ENCODE peak calls at places on chromosomes 12 and 14, in five cellular contexts. W is NT2/D1, Y is HepG2, H is H1, Z is GM12878. I is an unnamed sample.

GRCh38 chr12:53205747-53206146 is 1.3 kb downstream of the ITGB7 start:
- DNase-seq in Z (peak; percentile 87), W (no peak), H (no peak), Y (no peak), I (no peak)

GRCh38 chr14:106822905-106823304 is 1296.5 kb downstream of the TMEM121 start:
- DNase-seq in W (no peak), H (no peak), Z (no peak), Y (no peak), I (no peak)

GRCh38 chr12:70049596-70050360 is 193.5 kb upstream of the CNOT2 start:
- DNase-seq in Z (peak; percentile 68), W (no peak), Y (no peak), H (no peak), I (no peak)

GRCh38 chr14:99316281-99317163 is 44.5 kb upstream of the BCL11B start:
- DNase-seq in Y (peak; percentile 92), W (no peak), Z (no peak), H (no peak), I (no peak)

GRCh38 chr12:12726543-12727093 is 9.4 kb downstream of the CDKN1B start:
- DNase-seq in H (no peak), Y (no peak), W (no peak), Z (no peak), I (no peak)

GRCh38 chr12:12716845-12717585 is at the start of gene CDKN1B:
- DNase-seq in Y (peak; percentile 86), H (no peak), W (peak; percentile 93), Z (peak; percentile 58), I (peak; percentile 81)

GRCh38 chr14:86027990-86028389 is 498.0 kb downstream of the FLRT2 start:
- DNase-seq in Y (no peak), W (no peak), H (no peak), Z (no peak), I (no peak)

GRCh38 chr12:95966287-95966870 is 23.2 kb downstream of the AMDHD1 start:
- DNase-seq in W (no peak), H (no peak), Z (no peak), Y (peak; percentile 87), I (no peak)

GRCh38 chr12:56258068-56258819 is at the start of gene ANKRD52:
- DNase-seq in H (no peak), Y (peak; percentile 26), Z (no peak), W (peak; percentile 60), I (peak; percentile 91)

GRCh38 chr14:25350071-25350470 is 300.1 kb upstream of the STXBP6 start:
- DNase-seq in Y (no peak), W (no peak), Z (no peak), H (no peak), I (no peak)

GRCh38 chr14:88233915-88234314 is 89.2 kb downstream of the KCNK10 start:
- DNase-seq in Z (no peak), Y (peak; percentile 40), W (peak; percentile 18), H (peak; percentile 3), I (peak; percentile 32)

GRCh38 chr12:93776581-93777018 is 99.4 kb downstream of the CRADD start:
- DNase-seq in Z (no peak), H (no peak), W (no peak), Y (no peak), I (no peak)

GRCh38 chr12:4742421-4742970 is 22.3 kb downstream of the GALNT8 start:
- DNase-seq in H (no peak), W (no peak), Z (no peak), Y (no peak), I (no peak)

GRCh38 chr12:40820794-40821484 is 128.7 kb downstream of the CNTN1 start:
- DNase-seq in H (no peak), W (no peak), Z (no peak), Y (no peak), I (no peak)

GRCh38 chr14:22791302-22791701 is 23.9 kb downstream of the SLC7A7 start:
- DNase-seq in Y (no peak), W (no peak), H (no peak), Z (no peak), I (no peak)

GRCh38 chr12:58364389-58365086 is 423.2 kb downstream of the ATP23 start:
- DNase-seq in Y (no peak), Z (no peak), H (no peak), W (no peak), I (no peak)

GRCh38 chr12:89492883-89493282 is 31.7 kb downstream of the GALNT4 start:
- DNase-seq in Z (no peak), W (no peak), H (no peak), Y (peak; percentile 83), I (no peak)

GRCh38 chr14:32087173-32087861 is 10.2 kb downstream of the ARHGAP5 start:
- DNase-seq in W (no peak), H (no peak), Z (no peak), Y (peak; percentile 73), I (peak; percentile 32)

GRCh38 chr14:34340226-34340625 is 121.8 kb downstream of the SPTSSA start:
- DNase-seq in Z (no peak), W (no peak), H (no peak), Y (no peak), I (no peak)
- TF ChIP-seq SUZ12 in Z (no peak), W (no peak), H (no peak), Y (no peak), I (no peak)

GRCh38 chr12:81412940-81413339 is 335.1 kb downstream of the ACSS3 start:
- DNase-seq in W (no peak), Z (no peak), H (no peak), Y (no peak), I (no peak)
- TF ChIP-seq SUZ12 in W (no peak), Z (no peak), H (no peak), Y (no peak), I (no peak)

GRCh38 chr12:131195796-131196195 is 242.1 kb downstream of the ADGRD1 start:
- DNase-seq in H (no peak), Y (no peak), W (no peak), Z (no peak), I (no peak)
- TF ChIP-seq SUZ12 in H (no peak), Y (no peak), W (no peak), Z (no peak), I (no peak)

DNA sequence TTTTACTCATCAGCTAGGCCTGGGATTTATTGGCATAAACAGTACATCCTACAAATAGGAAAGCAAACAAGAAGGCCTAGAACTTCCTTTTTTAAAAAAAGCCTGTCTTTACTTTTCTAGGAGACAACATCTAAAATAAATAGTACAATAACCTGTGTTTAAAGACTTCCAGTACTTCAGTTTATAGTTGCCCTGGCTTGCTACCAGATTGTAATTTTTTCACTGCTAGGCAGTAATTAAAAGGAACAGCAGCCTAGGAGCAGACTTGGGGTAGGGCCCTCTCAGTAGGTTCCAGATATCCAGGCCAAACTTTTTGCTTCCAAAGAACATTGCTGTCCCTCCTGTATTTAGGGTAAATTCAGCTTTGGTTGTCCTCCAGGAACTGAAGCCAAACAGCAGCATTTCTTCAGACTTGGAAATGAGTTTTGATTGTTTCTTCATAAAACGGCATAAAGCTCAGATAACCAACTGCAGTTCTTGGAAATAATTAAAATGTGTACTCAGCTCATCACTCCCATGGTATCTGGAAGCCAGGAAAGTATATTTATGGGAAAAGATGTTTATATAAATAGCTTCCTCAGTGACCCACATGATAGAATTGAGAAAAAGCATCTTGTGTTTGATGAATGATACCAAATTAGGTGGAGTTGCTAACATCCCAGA is 61.7 kb downstream of the PPP1R36 start:
- DNase-seq in Z (no peak), W (no peak), H (no peak), Y (no peak), I (no peak)
- TF ChIP-seq SUZ12 in Z (no peak), W (no peak), H (no peak), Y (no peak), I (no peak)

GRCh38 chr12:116528498-116528897 is 30.7 kb upstream of the MAP1LC3B2 start:
- DNase-seq in Z (no peak), W (no peak), Y (no peak), H (no peak), I (no peak)

GRCh38 chr12:116529048-116529447 is 30.1 kb upstream of the MAP1LC3B2 start:
- DNase-seq in Z (no peak), Y (peak; percentile 84), H (no peak), W (no peak), I (no peak)

GRCh38 chr12:116529686-116530085 is 29.5 kb upstream of the MAP1LC3B2 start:
- DNase-seq in W (no peak), Y (no peak), Z (no peak), H (no peak), I (no peak)

GRCh38 chr12:116525418-116526001 is 33.7 kb upstream of the MAP1LC3B2 start:
- DNase-seq in Y (no peak), Z (no peak), W (no peak), H (no peak), I (no peak)

GRCh38 chr12:116528067-116528466 is 31.1 kb upstream of the MAP1LC3B2 start:
- DNase-seq in Y (no peak), W (no peak), Z (no peak), H (no peak), I (no peak)
- TF ChIP-seq SUZ12 in Y (no peak), W (no peak), Z (no peak), H (no peak), I (no peak)

I was measured in HEK293T.